ENCODE peak calls at places on chromosomes 4 and X, in ten cellular contexts. One of them, this sample, is unnamed.

GRCh38 chr4:76801621-76802545 is 96.1 kb downstream of the SOWAHB start:
- DNase-seq in AG09309: no peak
- DNase-seq in WTC11: peak; percentile 56
- DNase-seq in NCI-H1092: no peak
- DNase-seq in NCI-H748 treated with DMSO at 0.1 percent for 48 hours: no peak
- DNase-seq in kidney tubule cell: no peak
- DNase-seq in activated CD4-positive, alpha-beta T cell treated with anti-CD3 and anti-CD28 coated beads, Interleukin-2, amount 50 U/mL, for 24 hours: no peak
- DNase-seq in T-helper 2 cell: no peak
- DNase-seq in heart left ventricle: peak; percentile 60
- DNase-seq in T47D: no peak
- DNase-seq in this sample: no peak

GRCh38 chr4:117664706-117665444 is 369.4 kb upstream of the NDST3 start:
- DNase-seq in AG09309: no peak
- DNase-seq in WTC11: no peak
- DNase-seq in NCI-H1092: no peak
- DNase-seq in NCI-H748 treated with DMSO at 0.1 percent for 48 hours: no peak
- DNase-seq in kidney tubule cell: peak; percentile 33
- DNase-seq in activated CD4-positive, alpha-beta T cell treated with anti-CD3 and anti-CD28 coated beads, Interleukin-2, amount 50 U/mL, for 24 hours: no peak
- DNase-seq in T-helper 2 cell: no peak
- DNase-seq in heart left ventricle: no peak
- DNase-seq in T47D: no peak
- DNase-seq in this sample: no peak

GRCh38 chr4:124631760-124632159 is 80.8 kb downstream of the ANKRD50 start:
- DNase-seq in AG09309: peak; percentile 88
- DNase-seq in WTC11: no peak
- DNase-seq in NCI-H1092: no peak
- DNase-seq in NCI-H748 treated with DMSO at 0.1 percent for 48 hours: no peak
- DNase-seq in kidney tubule cell: peak; percentile 98
- DNase-seq in activated CD4-positive, alpha-beta T cell treated with anti-CD3 and anti-CD28 coated beads, Interleukin-2, amount 50 U/mL, for 24 hours: no peak
- DNase-seq in T-helper 2 cell: no peak
- DNase-seq in heart left ventricle: peak; percentile 56
- DNase-seq in T47D: no peak
- DNase-seq in this sample: no peak

GRCh38 chrX:111869639-111870034 is 6.3 kb upstream of the TRPC5OS start:
- DNase-seq in AG09309: peak; percentile 5
- DNase-seq in WTC11: peak; percentile 19
- DNase-seq in NCI-H1092: peak; percentile 36
- DNase-seq in NCI-H748 treated with DMSO at 0.1 percent for 48 hours: no peak
- DNase-seq in kidney tubule cell: peak; percentile 75
- DNase-seq in activated CD4-positive, alpha-beta T cell treated with anti-CD3 and anti-CD28 coated beads, Interleukin-2, amount 50 U/mL, for 24 hours: no peak
- DNase-seq in T-helper 2 cell: no peak
- DNase-seq in heart left ventricle: peak; percentile 16
- DNase-seq in T47D: peak; percentile 0
- DNase-seq in this sample: no peak

GRCh38 chrX:45714864-45715263 is 514.2 kb upstream of the DIPK2B start:
- DNase-seq in AG09309: peak; percentile 80
- DNase-seq in WTC11: no peak
- DNase-seq in NCI-H1092: no peak
- DNase-seq in NCI-H748 treated with DMSO at 0.1 percent for 48 hours: no peak
- DNase-seq in kidney tubule cell: peak; percentile 87
- DNase-seq in activated CD4-positive, alpha-beta T cell treated with anti-CD3 and anti-CD28 coated beads, Interleukin-2, amount 50 U/mL, for 24 hours: peak; percentile 10
- DNase-seq in T-helper 2 cell: no peak
- DNase-seq in heart left ventricle: no peak
- DNase-seq in T47D: no peak
- DNase-seq in this sample: no peak

GRCh38 chr4:54272051-54272450 is 43.0 kb downstream of the PDGFRA start:
- DNase-seq in AG09309: no peak
- DNase-seq in WTC11: no peak
- DNase-seq in NCI-H1092: no peak
- DNase-seq in NCI-H748 treated with DMSO at 0.1 percent for 48 hours: no peak
- DNase-seq in kidney tubule cell: no peak
- DNase-seq in activated CD4-positive, alpha-beta T cell treated with anti-CD3 and anti-CD28 coated beads, Interleukin-2, amount 50 U/mL, for 24 hours: no peak
- DNase-seq in T-helper 2 cell: no peak
- DNase-seq in heart left ventricle: no peak
- DNase-seq in T47D: no peak
- DNase-seq in this sample: no peak

GRCh38 chr4:36439556-36439955 is 158.1 kb downstream of the DTHD1 start:
- DNase-seq in AG09309: no peak
- DNase-seq in WTC11: no peak
- DNase-seq in NCI-H1092: no peak
- DNase-seq in NCI-H748 treated with DMSO at 0.1 percent for 48 hours: no peak
- DNase-seq in kidney tubule cell: no peak
- DNase-seq in activated CD4-positive, alpha-beta T cell treated with anti-CD3 and anti-CD28 coated beads, Interleukin-2, amount 50 U/mL, for 24 hours: no peak
- DNase-seq in T-helper 2 cell: no peak
- DNase-seq in heart left ventricle: no peak
- DNase-seq in T47D: no peak
- DNase-seq in this sample: no peak

GRCh38 chr4:950136-951020 is 18.1 kb downstream of the TMEM175 start:
- DNase-seq in AG09309: no peak
- DNase-seq in WTC11: no peak
- DNase-seq in NCI-H1092: no peak
- DNase-seq in NCI-H748 treated with DMSO at 0.1 percent for 48 hours: no peak
- DNase-seq in kidney tubule cell: no peak
- DNase-seq in activated CD4-positive, alpha-beta T cell treated with anti-CD3 and anti-CD28 coated beads, Interleukin-2, amount 50 U/mL, for 24 hours: no peak
- DNase-seq in T-helper 2 cell: no peak
- DNase-seq in heart left ventricle: no peak
- DNase-seq in T47D: no peak
- DNase-seq in this sample: no peak

GRCh38 chrX:88613338-88613737 is 133.7 kb upstream of the CPXCR1 start:
- DNase-seq in AG09309: no peak
- DNase-seq in WTC11: no peak
- DNase-seq in NCI-H1092: no peak
- DNase-seq in NCI-H748 treated with DMSO at 0.1 percent for 48 hours: no peak
- DNase-seq in kidney tubule cell: peak; percentile 5
- DNase-seq in activated CD4-positive, alpha-beta T cell treated with anti-CD3 and anti-CD28 coated beads, Interleukin-2, amount 50 U/mL, for 24 hours: no peak
- DNase-seq in T-helper 2 cell: no peak
- DNase-seq in heart left ventricle: no peak
- DNase-seq in T47D: peak; percentile 1
- DNase-seq in this sample: no peak

GRCh38 chrX:45849261-45849660 is 648.6 kb upstream of the DIPK2B start:
- DNase-seq in AG09309: peak; percentile 70
- DNase-seq in WTC11: no peak
- DNase-seq in NCI-H1092: no peak
- DNase-seq in NCI-H748 treated with DMSO at 0.1 percent for 48 hours: peak; percentile 11
- DNase-seq in kidney tubule cell: peak; percentile 89
- DNase-seq in activated CD4-positive, alpha-beta T cell treated with anti-CD3 and anti-CD28 coated beads, Interleukin-2, amount 50 U/mL, for 24 hours: no peak
- DNase-seq in T-helper 2 cell: no peak
- DNase-seq in heart left ventricle: no peak
- DNase-seq in T47D: no peak
- DNase-seq in this sample: no peak

GRCh38 chr4:11799182-11799581 is 370.5 kb upstream of the HS3ST1 start:
- DNase-seq in AG09309: no peak
- DNase-seq in WTC11: no peak
- DNase-seq in NCI-H1092: no peak
- DNase-seq in NCI-H748 treated with DMSO at 0.1 percent for 48 hours: no peak
- DNase-seq in kidney tubule cell: no peak
- DNase-seq in activated CD4-positive, alpha-beta T cell treated with anti-CD3 and anti-CD28 coated beads, Interleukin-2, amount 50 U/mL, for 24 hours: no peak
- DNase-seq in T-helper 2 cell: no peak
- DNase-seq in heart left ventricle: no peak
- DNase-seq in T47D: no peak
- DNase-seq in this sample: no peak

GRCh38 chrX:1592863-1593201 is 1.4 kb downstream of the AKAP17A start:
- DNase-seq in AG09309: no peak
- DNase-seq in WTC11: no peak
- DNase-seq in NCI-H1092: no peak
- DNase-seq in NCI-H748 treated with DMSO at 0.1 percent for 48 hours: no peak
- DNase-seq in kidney tubule cell: no peak
- DNase-seq in activated CD4-positive, alpha-beta T cell treated with anti-CD3 and anti-CD28 coated beads, Interleukin-2, amount 50 U/mL, for 24 hours: no peak
- DNase-seq in T-helper 2 cell: no peak
- DNase-seq in heart left ventricle: no peak
- DNase-seq in T47D: no peak
- DNase-seq in this sample: no peak

GRCh38 chr4:108337923-108338322 is 169.2 kb upstream of the LEF1 start:
- DNase-seq in AG09309: no peak
- DNase-seq in WTC11: no peak
- DNase-seq in NCI-H1092: no peak
- DNase-seq in NCI-H748 treated with DMSO at 0.1 percent for 48 hours: no peak
- DNase-seq in kidney tubule cell: peak; percentile 23
- DNase-seq in activated CD4-positive, alpha-beta T cell treated with anti-CD3 and anti-CD28 coated beads, Interleukin-2, amount 50 U/mL, for 24 hours: no peak
- DNase-seq in T-helper 2 cell: no peak
- DNase-seq in heart left ventricle: no peak
- DNase-seq in T47D: no peak
- DNase-seq in this sample: no peak

This sample was measured in naive thymus-derived CD8-positive, alpha-beta T cell.